ENCODE peak calls at places on chromosomes 1 and 21, in four cellular contexts. One of them, this sample, is unnamed. For H3K4me1, the result is how much of the 10 kb centered on the place peaks cover.

GRCh38 chr1:192263436-192263835 is 53.4 kb upstream of the RGS21 start:
- DNase-seq in K562: no peak
- DNase-seq in A549: no peak
- DNase-seq in HepG2: no peak
- DNase-seq in this sample: peak

GRCh38 chr21:8992731-8993174 is 1528.6 kb upstream of the TPTE start:
- DNase-seq in K562: peak
- DNase-seq in A549: no peak
- DNase-seq in HepG2: peak
- DNase-seq in this sample: no peak

GRCh38 chr1:2921970-2922686 is 99.1 kb upstream of the ACTRT2 start:
- DNase-seq in K562: peak
- DNase-seq in A549: peak
- DNase-seq in HepG2: no peak
- DNase-seq in this sample: no peak

GRCh38 chr1:57218487-57219079 is 205.3 kb downstream of the DAB1 start:
- DNase-seq in K562: peak
- DNase-seq in A549: no peak
- DNase-seq in HepG2: no peak
- DNase-seq in this sample: peak

GRCh38 chr1:202101182-202101581 is 21.5 kb upstream of the GPR37L1 start:
- DNase-seq in K562: no peak
- DNase-seq in A549: no peak
- DNase-seq in HepG2: no peak
- DNase-seq in this sample: no peak

GRCh38 chr1:244326757-244327156 is 125.0 kb downstream of the ADSS2 start:
- DNase-seq in K562: no peak
- DNase-seq in A549: no peak
- DNase-seq in HepG2: no peak
- DNase-seq in this sample: no peak

GRCh38 chr1:53589043-53589887 is 130.1 kb downstream of the DMRTB1 start:
- DNase-seq in K562: no peak
- DNase-seq in A549: no peak
- DNase-seq in HepG2: no peak
- DNase-seq in this sample: no peak

GRCh38 chr1:160681067-160681890 is 30.3 kb downstream of the CD48 start:
- DNase-seq in K562: peak
- DNase-seq in A549: peak
- DNase-seq in HepG2: peak
- DNase-seq in this sample: peak

GRCh38 chr1:7847599-7847998 is 5.3 kb downstream of the UTS2 start:
- DNase-seq in K562: no peak
- DNase-seq in A549: no peak
- DNase-seq in HepG2: no peak
- DNase-seq in this sample: peak

GRCh38 chr21:37231247-37231645 is 35.9 kb downstream of the VPS26C start:
- DNase-seq in K562: no peak
- DNase-seq in A549: no peak
- DNase-seq in HepG2: no peak
- DNase-seq in this sample: no peak

GRCh38 chr21:30620522-30620921 is at the start of gene KRTAP20-4:
- DNase-seq in K562: no peak
- DNase-seq in A549: no peak
- DNase-seq in HepG2: no peak
- DNase-seq in this sample: no peak

GRCh38 chr1:14947421-14947820 is 206.1 kb upstream of the TMEM51 start:
- DNase-seq in K562: no peak
- DNase-seq in A549: no peak
- DNase-seq in HepG2: no peak
- DNase-seq in this sample: no peak

GRCh38 chr1:14951766-14952165 is 201.8 kb upstream of the TMEM51 start:
- DNase-seq in K562: no peak
- DNase-seq in A549: no peak
- DNase-seq in HepG2: no peak
- DNase-seq in this sample: no peak

GRCh38 chr1:14949270-14949835 is 204.2 kb upstream of the TMEM51 start:
- DNase-seq in K562: no peak
- DNase-seq in A549: no peak
- DNase-seq in HepG2: no peak
- DNase-seq in this sample: no peak

GRCh38 chr1:14948112-14948652 is 205.4 kb upstream of the TMEM51 start:
- DNase-seq in K562: no peak
- DNase-seq in A549: no peak
- DNase-seq in HepG2: no peak
- DNase-seq in this sample: no peak

DNA sequence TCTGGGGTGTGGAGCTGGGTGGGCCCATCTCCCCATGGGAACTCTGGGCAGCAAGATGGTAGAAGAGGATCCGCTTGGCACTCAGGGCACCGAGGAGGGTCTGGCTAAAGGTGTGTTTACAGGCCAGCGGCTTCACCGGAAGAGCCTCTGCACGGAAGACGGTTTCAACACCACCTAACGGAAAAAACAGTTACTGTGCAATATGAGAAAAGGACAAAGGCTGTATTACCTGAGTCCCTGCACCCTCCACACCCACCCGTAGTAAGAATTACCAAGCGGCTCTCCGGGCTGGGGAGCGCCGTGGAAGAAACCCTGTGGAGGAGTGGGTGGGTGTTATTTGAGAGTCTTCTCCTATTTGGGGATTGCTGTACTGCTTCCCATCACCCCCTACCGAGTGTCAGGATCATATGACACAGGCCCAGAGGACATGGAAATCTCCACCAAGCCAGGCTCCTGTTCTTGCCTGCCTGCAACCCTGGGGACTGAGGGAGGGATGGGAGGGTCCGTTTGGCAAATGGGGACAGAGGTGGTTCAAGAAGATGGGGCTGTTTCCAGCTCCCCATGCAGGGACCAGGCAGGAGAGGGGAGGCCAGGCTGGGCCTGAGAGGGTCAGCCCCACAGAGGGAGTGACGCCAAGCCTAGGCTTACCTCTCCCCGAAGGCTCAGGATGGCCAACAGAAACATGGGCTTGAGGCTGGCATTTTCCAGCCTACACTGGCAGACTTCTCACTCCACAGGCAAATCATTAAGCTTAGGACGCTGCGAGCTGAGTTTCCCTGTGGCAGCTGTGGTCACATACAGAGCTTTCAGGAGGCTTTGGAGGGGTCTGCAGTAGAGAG is 203.5 kb upstream of the TMEM51 start:
- DNase-seq in K562: no peak
- DNase-seq in A549: no peak
- DNase-seq in HepG2: peak
- DNase-seq in this sample: no peak
- H3K4me2 ChIP-seq in K562: no peak
- H3K4me2 ChIP-seq in A549: no peak
- H3K4me2 ChIP-seq in HepG2: peak
- H3K4me2 ChIP-seq in this sample: no peak

GRCh38 chr1:150888727-150889126 is 1.8 kb downstream of the CTXND2 start:
- DNase-seq in K562: no peak
- DNase-seq in A549: no peak
- DNase-seq in HepG2: no peak
- DNase-seq in this sample: no peak

GRCh38 chr1:150889650-150890416 is 2.9 kb downstream of the CTXND2 start:
- DNase-seq in K562: no peak
- DNase-seq in A549: no peak
- DNase-seq in HepG2: no peak
- DNase-seq in this sample: no peak

GRCh38 chr1:150895618-150896017 is 8.7 kb downstream of the CTXND2 start:
- DNase-seq in K562: no peak
- DNase-seq in A549: peak
- DNase-seq in HepG2: peak
- DNase-seq in this sample: peak

GRCh38 chr1:150893336-150893913 is 6.5 kb downstream of the CTXND2 start:
- DNase-seq in K562: no peak
- DNase-seq in A549: no peak
- DNase-seq in HepG2: no peak
- DNase-seq in this sample: no peak
- H3K4me1 ChIP-seq in K562: under half
- H3K4me1 ChIP-seq in A549: under half
- H3K4me1 ChIP-seq in HepG2: under half
- H3K4me1 ChIP-seq in this sample: under half

GRCh38 chr1:19811206-19811851 is 3.8 kb downstream of the RNF186 start:
- DNase-seq in K562: peak
- DNase-seq in A549: peak
- DNase-seq in HepG2: peak
- DNase-seq in this sample: peak
- TF ChIP-seq MAZ in K562: no peak
- TF ChIP-seq MAZ in A549: no peak
- TF ChIP-seq MAZ in HepG2: no peak
- TF ChIP-seq MAZ in this sample: no peak

GRCh38 chr1:61101461-61102440 is 19.4 kb downstream of the NFIA start:
- DNase-seq in K562: no peak
- DNase-seq in A549: no peak
- DNase-seq in HepG2: no peak
- DNase-seq in this sample: no peak
- H3K4me2 ChIP-seq in K562: no peak
- H3K4me2 ChIP-seq in A549: no peak
- H3K4me2 ChIP-seq in HepG2: no peak
- H3K4me2 ChIP-seq in this sample: peak

GRCh38 chr1:183077107-183077506 is 53.9 kb downstream of the LAMC1 start:
- DNase-seq in K562: no peak
- DNase-seq in A549: no peak
- DNase-seq in HepG2: no peak
- DNase-seq in this sample: no peak
- H3K4me1 ChIP-seq in K562: under half
- H3K4me1 ChIP-seq in A549: half or more
- H3K4me1 ChIP-seq in HepG2: half or more
- H3K4me1 ChIP-seq in this sample: under half

GRCh38 chr1:44811234-44811633 is 2.9 kb downstream of the BTBD19 start:
- DNase-seq in K562: no peak
- DNase-seq in A549: no peak
- DNase-seq in HepG2: no peak
- DNase-seq in this sample: no peak

GRCh38 chr1:44808063-44808937 is at the start of gene BTBD19:
- DNase-seq in K562: peak
- DNase-seq in A549: no peak
- DNase-seq in HepG2: peak
- DNase-seq in this sample: peak

GRCh38 chr1:44808938-44809917 is 905 bp downstream of the BTBD19 start:
- DNase-seq in K562: peak
- DNase-seq in A549: no peak
- DNase-seq in HepG2: peak
- DNase-seq in this sample: peak

GRCh38 chr1:44811714-44812151 is 3.4 kb downstream of the BTBD19 start:
- DNase-seq in K562: no peak
- DNase-seq in A549: no peak
- DNase-seq in HepG2: no peak
- DNase-seq in this sample: peak

GRCh38 chr1:44810101-44810761 is 1.9 kb downstream of the BTBD19 start:
- DNase-seq in K562: no peak
- DNase-seq in A549: no peak
- DNase-seq in HepG2: no peak
- DNase-seq in this sample: no peak
- TF ChIP-seq MAZ in K562: no peak
- TF ChIP-seq MAZ in A549: no peak
- TF ChIP-seq MAZ in HepG2: no peak
- TF ChIP-seq MAZ in this sample: no peak

DNA sequence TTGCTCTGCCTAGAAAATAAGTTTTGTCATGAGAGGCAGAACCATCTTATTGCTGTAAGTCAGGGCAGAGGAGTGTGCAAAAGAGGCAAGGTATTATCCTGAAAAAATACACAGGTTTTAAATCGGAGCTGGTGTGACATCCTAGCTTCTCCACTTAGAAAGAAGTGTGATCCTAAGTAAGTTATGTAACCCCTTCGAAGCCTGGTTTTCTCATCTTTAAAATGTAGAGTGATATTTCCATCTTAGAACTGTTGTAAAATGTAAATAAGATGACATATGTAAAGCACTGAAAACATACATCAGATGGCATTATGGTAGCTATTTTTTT is 65.1 kb downstream of the IER5 start:
- DNase-seq in K562: no peak
- DNase-seq in A549: no peak
- DNase-seq in HepG2: no peak
- DNase-seq in this sample: no peak
- H3K4me2 ChIP-seq in K562: peak
- H3K4me2 ChIP-seq in A549: no peak
- H3K4me2 ChIP-seq in HepG2: no peak
- H3K4me2 ChIP-seq in this sample: no peak